ENCODE peak calls at places on chromosomes 12 and 14, in eight cellular contexts. F is brain microvascular endothelial cell; T is HT1080; V is NCI-H460; N is NCI-H1092 treated with DMSO at 0.1 percent for 48 hours; G is stimulated activated CD4-positive, alpha-beta T cell treated with anti-CD3 and anti-CD28 coated beads, TNF-alpha, amount 100 ng/mL, for 24 hours; I is posterior cingulate gyrus; D is epithelial cell of esophagus. Y is an unnamed sample.

GRCh38 chr14:44960146-44960545 is 1.6 kb downstream of the KLHL28 start:
- DNase-seq in F (no peak), T (peak), V (no peak), N (no peak), G (no peak), I (no peak), D (no peak), Y (peak)

GRCh38 chr12:113322353-113322752 is 12.6 kb downstream of the SLC8B1 start:
- DNase-seq in F (peak), T (peak), V (no peak), N (no peak), G (no peak), I (no peak), D (peak), Y (peak)

GRCh38 chr12:92297932-92298681 is 152.5 kb upstream of the BTG1 start:
- DNase-seq in F (peak), T (peak), V (no peak), N (no peak), G (no peak), I (no peak), D (no peak), Y (peak)

GRCh38 chr12:10293570-10294227 is 14.0 kb upstream of the KLRD1 start:
- DNase-seq in F (no peak), T (no peak), V (no peak), N (no peak), G (no peak), I (no peak), D (no peak), Y (no peak)

GRCh38 chr14:23248601-23249000 is 10.9 kb downstream of the RNF212B start:
- DNase-seq in F (no peak), T (no peak), V (no peak), N (no peak), G (no peak), I (no peak), D (no peak), Y (no peak)

GRCh38 chr14:50308363-50308762 is 3.7 kb downstream of the L2HGDH start:
- DNase-seq in F (no peak), T (no peak), V (no peak), N (no peak), G (no peak), I (no peak), D (peak), Y (peak)

GRCh38 chr12:130792926-130793849 is 45.9 kb downstream of the STX2 start:
- DNase-seq in F (no peak), T (no peak), V (no peak), N (no peak), G (no peak), I (no peak), D (no peak), Y (no peak)

GRCh38 chr12:12693111-12693671 is 2.8 kb downstream of the GPR19 start:
- DNase-seq in F (no peak), T (no peak), V (no peak), N (no peak), G (no peak), I (no peak), D (no peak), Y (no peak)

GRCh38 chr12:51549637-51550036 is 41.4 kb upstream of the SCN8A start:
- DNase-seq in F (peak), T (no peak), V (no peak), N (peak), G (no peak), I (no peak), D (no peak), Y (no peak)

GRCh38 chr12:43586646-43587245 is 34.7 kb upstream of the ADAMTS20 start:
- DNase-seq in F (no peak), T (no peak), V (no peak), N (no peak), G (no peak), I (no peak), D (peak), Y (no peak)

GRCh38 chr12:95836630-95837239 is 22.0 kb upstream of the SNRPF start:
- DNase-seq in F (no peak), T (no peak), V (no peak), N (peak), G (no peak), I (no peak), D (no peak), Y (no peak)

GRCh38 chr12:92208613-92209121 is 63.0 kb upstream of the BTG1 start:
- DNase-seq in F (peak), T (peak), V (peak), N (no peak), G (no peak), I (no peak), D (peak), Y (peak)

GRCh38 chr14:81517798-81518398 is 15.8 kb downstream of the SEL1L start:
- DNase-seq in F (peak), T (no peak), V (no peak), N (no peak), G (no peak), I (no peak), D (no peak), Y (no peak)

GRCh38 chr14:49920935-49921334 is 28.1 kb downstream of the ARF6 start:
- DNase-seq in F (no peak), T (no peak), V (no peak), N (no peak), G (no peak), I (no peak), D (no peak), Y (peak)

GRCh38 chr14:61109288-61109687 is 128.2 kb downstream of the SLC38A6 start:
- DNase-seq in F (no peak), T (no peak), V (no peak), N (no peak), G (no peak), I (no peak), D (no peak), Y (no peak)

GRCh38 chr14:23483216-23483854 is 13.8 kb downstream of the NGDN start:
- DNase-seq in F (peak), T (peak), V (no peak), N (peak), G (no peak), I (peak), D (peak), Y (peak)

GRCh38 chr14:100645986-100646314 is 58.7 kb upstream of the BEGAIN start:
- DNase-seq in F (no peak), T (no peak), V (no peak), N (no peak), G (no peak), I (no peak), D (no peak), Y (no peak)

GRCh38 chr12:49233842-49234526 is 30.9 kb upstream of the TUBA1C start:
- DNase-seq in F (no peak), T (no peak), V (no peak), N (peak), G (no peak), I (peak), D (no peak), Y (peak)

GRCh38 chr12:44748950-44749468 is 127.1 kb downstream of the NELL2 start:
- DNase-seq in F (no peak), T (no peak), V (no peak), N (peak), G (no peak), I (no peak), D (no peak), Y (no peak)

GRCh38 chr14:100783630-100784321 is 42.1 kb upstream of the MEG3 start:
- DNase-seq in F (no peak), T (no peak), V (no peak), N (peak), G (no peak), I (peak), D (peak), Y (no peak)

GRCh38 chr12:101127521-101128219 is 82.4 kb downstream of the SLC5A8 start:
- DNase-seq in F (no peak), T (peak), V (no peak), N (no peak), G (no peak), I (no peak), D (no peak), Y (no peak)

GRCh38 chr12:5377997-5378596 is 53.8 kb upstream of the NTF3 start:
- DNase-seq in F (no peak), T (no peak), V (no peak), N (peak), G (no peak), I (no peak), D (no peak), Y (no peak)

GRCh38 chr14:54209501-54210231 is 187.1 kb upstream of the CDKN3 start:
- DNase-seq in F (no peak), T (peak), V (no peak), N (no peak), G (no peak), I (no peak), D (peak), Y (no peak)

GRCh38 chr12:49160415-49160814 is 28.5 kb downstream of the TUBA1A start:
- DNase-seq in F (no peak), T (no peak), V (no peak), N (no peak), G (no peak), I (no peak), D (peak), Y (peak)

GRCh38 chr12:109947511-109947910 is 47.4 kb downstream of the TCHP start:
- DNase-seq in F (no peak), T (peak), V (no peak), N (no peak), G (no peak), I (no peak), D (no peak), Y (peak)

GRCh38 chr14:67863223-67863622 is 43.6 kb downstream of the RAD51B start:
- DNase-seq in F (no peak), T (no peak), V (no peak), N (no peak), G (no peak), I (no peak), D (peak), Y (no peak)

GRCh38 chr14:101960225-101960624 is 4.1 kb upstream of the DYNC1H1 start:
- DNase-seq in F (no peak), T (peak), V (no peak), N (no peak), G (no peak), I (no peak), D (no peak), Y (peak)

GRCh38 chr14:35883677-35884293 is 57.6 kb downstream of the BRMS1L start:
- DNase-seq in F (peak), T (no peak), V (peak), N (peak), G (no peak), I (no peak), D (peak), Y (peak)

GRCh38 chr14:61528591-61529021 is 166.7 kb upstream of the HIF1A start:
- DNase-seq in F (peak), T (peak), V (no peak), N (no peak), G (no peak), I (no peak), D (peak), Y (no peak)

GRCh38 chr14:53019391-53019790 is 68.5 kb upstream of the FERMT2 start:
- DNase-seq in F (no peak), T (no peak), V (no peak), N (no peak), G (no peak), I (no peak), D (no peak), Y (no peak)